ENCODE peak calls at places on chromosomes 11 and 22, in four cellular contexts. One of them, this sample, is unnamed.
A peak's percentile ranks its signal among the peaks of the same experiment; 100 is the strongest.

GRCh38 chr11:38948392-38948791 is 2350.4 kb upstream of the RAG2 start:
- DNase-seq in HepG2: no peak
- DNase-seq in K562: no peak
- DNase-seq in HCT116: no peak
- DNase-seq in this sample: no peak

GRCh38 chr22:30948930-30949342 is 19.6 kb downstream of the MORC2 start:
- DNase-seq in HepG2: no peak
- DNase-seq in K562: no peak
- DNase-seq in HCT116: no peak
- DNase-seq in this sample: no peak

GRCh38 chr22:30989473-30989872 is 20.4 kb downstream of the TUG1 start:
- DNase-seq in HepG2: no peak
- DNase-seq in K562: no peak
- DNase-seq in HCT116: no peak
- DNase-seq in this sample: no peak

GRCh38 chr22:49764151-49764581 is 63.5 kb downstream of the BRD1 start:
- DNase-seq in HepG2: no peak
- DNase-seq in K562: no peak
- DNase-seq in HCT116: no peak
- DNase-seq in this sample: no peak

GRCh38 chr22:29275819-29276565 is 7.9 kb downstream of the EWSR1 start:
- DNase-seq in HepG2: no peak
- DNase-seq in K562: no peak
- DNase-seq in HCT116: no peak
- DNase-seq in this sample: no peak

GRCh38 chr11:112229746-112230433 is 3.7 kb downstream of the PTS start:
- DNase-seq in HepG2: no peak
- DNase-seq in K562: no peak
- DNase-seq in HCT116: no peak
- DNase-seq in this sample: no peak

GRCh38 chr11:69003301-69003865 is 9.7 kb downstream of the MRGPRF start:
- DNase-seq in HepG2: no peak
- DNase-seq in K562: no peak
- DNase-seq in HCT116: no peak
- DNase-seq in this sample: no peak

GRCh38 chr11:67416416-67417335 is 1.2 kb downstream of the CARNS1 start:
- DNase-seq in HepG2: peak; percentile 64
- DNase-seq in K562: no peak
- DNase-seq in HCT116: no peak
- DNase-seq in this sample: no peak

GRCh38 chr11:66988238-66988637 is 13.1 kb downstream of the C11orf86 start:
- DNase-seq in HepG2: no peak
- DNase-seq in K562: no peak
- DNase-seq in HCT116: no peak
- DNase-seq in this sample: no peak

GRCh38 chr22:30253205-30253852 is 6.8 kb upstream of the LIF start:
- DNase-seq in HepG2: no peak
- DNase-seq in K562: no peak
- DNase-seq in HCT116: no peak
- DNase-seq in this sample: no peak

GRCh38 chr22:36874309-36874696 is 13.5 kb downstream of the NCF4 start:
- DNase-seq in HepG2: no peak
- DNase-seq in K562: no peak
- DNase-seq in HCT116: no peak
- DNase-seq in this sample: no peak

GRCh38 chr11:100740440-100740839 is 53.4 kb downstream of the ARHGAP42 start:
- DNase-seq in HepG2: no peak
- DNase-seq in K562: no peak
- DNase-seq in HCT116: no peak
- DNase-seq in this sample: no peak

GRCh38 chr11:10868375-10868774 is 10.5 kb upstream of the ZBED5 start:
- DNase-seq in HepG2: no peak
- DNase-seq in K562: no peak
- DNase-seq in HCT116: no peak
- DNase-seq in this sample: no peak

GRCh38 chr11:109728056-109728455 is 306.1 kb downstream of the C11orf87 start:
- DNase-seq in HepG2: peak; percentile 28
- DNase-seq in K562: no peak
- DNase-seq in HCT116: peak; percentile 40
- DNase-seq in this sample: no peak

GRCh38 chr11:2929511-2929879 is 275 bp upstream of the PHLDA2 start:
- DNase-seq in HepG2: no peak
- DNase-seq in K562: peak; percentile 93
- DNase-seq in HCT116: peak; percentile 52
- DNase-seq in this sample: no peak

GRCh38 chr22:31812977-31813605 is 59.3 kb downstream of the DEPDC5 start:
- DNase-seq in HepG2: peak; percentile 22
- DNase-seq in K562: no peak
- DNase-seq in HCT116: no peak
- DNase-seq in this sample: no peak

GRCh38 chr22:27799334-27800249 is 2.0 kb downstream of the MN1 start:
- DNase-seq in HepG2: no peak
- DNase-seq in K562: no peak
- DNase-seq in HCT116: no peak
- DNase-seq in this sample: no peak

GRCh38 chr11:15775051-15775541 is 581.2 kb downstream of the SOX6 start:
- DNase-seq in HepG2: no peak
- DNase-seq in K562: no peak
- DNase-seq in HCT116: no peak
- DNase-seq in this sample: no peak

GRCh38 chr11:22869325-22869724 is 9.1 kb upstream of the CCDC179 start:
- DNase-seq in HepG2: no peak
- DNase-seq in K562: no peak
- DNase-seq in HCT116: no peak
- DNase-seq in this sample: no peak

GRCh38 chr22:29641781-29642355 is 38.4 kb downstream of the NF2 start:
- DNase-seq in HepG2: no peak
- DNase-seq in K562: no peak
- DNase-seq in HCT116: no peak
- DNase-seq in this sample: no peak

GRCh38 chr11:16792426-16792825 is 54.0 kb downstream of the C11orf58 start:
- DNase-seq in HepG2: no peak
- DNase-seq in K562: no peak
- DNase-seq in HCT116: no peak
- DNase-seq in this sample: no peak

GRCh38 chr22:42937164-42937854 is 77.6 kb downstream of the PACSIN2 start:
- DNase-seq in HepG2: no peak
- DNase-seq in K562: peak; percentile 35
- DNase-seq in HCT116: peak; percentile 56
- DNase-seq in this sample: no peak

GRCh38 chr22:42939941-42940653 is 74.9 kb downstream of the PACSIN2 start:
- DNase-seq in HepG2: peak; percentile 88
- DNase-seq in K562: no peak
- DNase-seq in HCT116: peak; percentile 78
- DNase-seq in this sample: no peak

GRCh38 chr22:42938976-42939375 is 76.0 kb downstream of the PACSIN2 start:
- DNase-seq in HepG2: no peak
- DNase-seq in K562: no peak
- DNase-seq in HCT116: no peak
- DNase-seq in this sample: no peak

GRCh38 chr22:42939451-42939881 is 75.5 kb downstream of the PACSIN2 start:
- DNase-seq in HepG2: no peak
- DNase-seq in K562: no peak
- DNase-seq in HCT116: no peak
- DNase-seq in this sample: no peak

GRCh38 chr22:42938449-42938848 is 76.5 kb downstream of the PACSIN2 start:
- DNase-seq in HepG2: no peak
- DNase-seq in K562: no peak
- DNase-seq in HCT116: no peak
- DNase-seq in this sample: no peak
- TF ChIP-seq JUND in HepG2: no peak
- TF ChIP-seq JUND in K562: no peak
- TF ChIP-seq JUND in HCT116: no peak
- TF ChIP-seq JUND in this sample: no peak

DNA sequence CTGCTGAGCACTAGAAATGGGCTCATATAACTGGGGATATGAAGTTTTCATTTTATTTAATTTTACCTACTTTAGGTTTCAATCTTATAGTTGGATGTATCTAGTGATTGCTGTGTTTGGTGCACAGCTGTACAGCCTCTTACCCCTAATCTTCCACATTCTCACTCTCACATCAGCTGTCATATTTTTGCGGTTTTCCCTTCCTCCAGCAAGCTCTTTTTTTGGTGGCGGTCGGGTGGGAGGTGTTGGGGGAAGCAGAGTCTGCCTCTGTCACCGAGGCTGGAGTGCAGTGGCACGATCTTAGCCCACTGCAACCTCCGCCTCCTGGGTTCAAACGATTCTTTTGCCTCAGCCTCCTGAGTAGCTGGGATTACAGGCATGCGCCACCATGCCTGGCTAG is 445.1 kb upstream of the ISX start:
- DNase-seq in HepG2: no peak
- DNase-seq in K562: no peak
- DNase-seq in HCT116: no peak
- DNase-seq in this sample: no peak
- TF ChIP-seq YY1 in HepG2: no peak
- TF ChIP-seq YY1 in K562: no peak
- TF ChIP-seq YY1 in HCT116: no peak
- TF ChIP-seq YY1 in this sample: no peak

GRCh38 chr11:62912268-62912667 is 8.9 kb downstream of the CHRM1 start:
- DNase-seq in HepG2: no peak
- DNase-seq in K562: no peak
- DNase-seq in HCT116: no peak
- DNase-seq in this sample: no peak
- TF ChIP-seq FOSL1 in HepG2: no peak
- TF ChIP-seq FOSL1 in K562: no peak
- TF ChIP-seq FOSL1 in HCT116: no peak
- TF ChIP-seq FOSL1 in this sample: no peak

DNA sequence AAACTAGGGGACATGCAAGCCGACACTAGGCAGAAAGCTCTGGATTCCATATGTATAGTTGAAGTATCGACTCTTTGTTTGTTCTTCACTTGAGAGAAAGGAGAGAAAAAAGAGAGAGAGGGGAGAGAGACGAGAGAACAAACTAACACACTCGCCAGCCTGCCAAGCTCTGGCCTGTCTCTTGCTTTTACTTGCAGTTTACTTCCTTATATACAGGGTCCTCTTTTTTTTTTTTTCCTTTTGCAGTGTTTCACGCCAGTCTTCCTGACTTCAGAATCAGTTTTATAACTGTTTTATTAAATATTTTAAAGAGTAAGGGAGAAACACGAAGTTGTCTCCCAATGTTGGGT is 19.9 kb downstream of the TEAD1 start:
- DNase-seq in HepG2: no peak
- DNase-seq in K562: no peak
- DNase-seq in HCT116: no peak
- DNase-seq in this sample: no peak
- TF ChIP-seq JUND in HepG2: no peak
- TF ChIP-seq JUND in K562: no peak
- TF ChIP-seq JUND in HCT116: no peak
- TF ChIP-seq JUND in this sample: no peak

DNA sequence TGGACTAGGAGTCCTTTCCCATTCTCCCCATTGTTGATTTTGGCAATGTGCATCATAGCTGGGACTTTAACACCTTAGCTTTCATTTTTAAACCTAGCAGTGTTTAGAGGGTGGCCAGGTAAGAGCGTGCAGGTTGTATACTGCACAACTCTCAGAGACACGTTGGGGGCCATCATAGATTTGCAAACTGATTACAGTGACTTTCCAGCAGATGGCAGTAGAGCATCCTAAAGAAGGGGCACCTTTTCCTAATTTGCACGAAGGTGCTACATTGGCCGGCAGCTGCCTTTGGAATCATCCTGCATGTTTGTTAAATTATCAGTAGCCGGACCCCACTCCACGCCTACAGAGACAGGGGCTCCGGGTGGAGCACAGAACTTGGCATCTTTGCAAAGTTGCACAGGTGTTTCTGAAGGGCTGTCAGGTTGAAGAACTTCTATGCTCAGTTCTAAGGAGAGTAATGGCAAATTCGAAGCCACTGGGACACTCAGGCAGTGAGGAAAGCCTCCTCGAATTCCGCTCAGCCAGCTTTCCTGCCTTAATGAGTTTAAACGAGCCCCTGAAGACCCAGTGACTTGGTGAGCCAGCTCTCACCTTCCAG is 7.7 kb downstream of the LHFPL7 start:
- DNase-seq in HepG2: peak; percentile 49
- DNase-seq in K562: peak; percentile 33
- DNase-seq in HCT116: no peak
- DNase-seq in this sample: peak; percentile 58
- TF ChIP-seq YY1 in HepG2: no peak
- TF ChIP-seq YY1 in K562: no peak
- TF ChIP-seq YY1 in HCT116: peak; percentile 53
- TF ChIP-seq YY1 in this sample: peak; percentile 90